ENCODE peak calls at places on chromosomes 12 and 14, in seven cellular contexts. One of them, this sample, is unnamed.

GRCh38 chr14:104893435-104894207 is 28.6 kb downstream of the CEP170B start:
- DNase-seq in SK-N-SH: no peak
- DNase-seq in HepG2: no peak
- DNase-seq in H1: no peak
- DNase-seq in K562: peak; percentile 33
- DNase-seq in GM12878: no peak
- DNase-seq in HCT116: no peak
- DNase-seq in this sample: no peak

GRCh38 chr12:96026331-96026730 is 9.1 kb downstream of the LTA4H start:
- DNase-seq in K562: no peak
- DNase-seq in HepG2: no peak
- DNase-seq in SK-N-SH: no peak
- DNase-seq in GM12878: no peak
- DNase-seq in HCT116: no peak
- DNase-seq in H1: no peak
- DNase-seq in this sample: no peak

GRCh38 chr14:93051600-93052546 is 63.9 kb downstream of the ITPK1 start:
- DNase-seq in H1: peak; percentile 67
- DNase-seq in SK-N-SH: no peak
- DNase-seq in HCT116: no peak
- DNase-seq in HepG2: no peak
- DNase-seq in K562: no peak
- DNase-seq in GM12878: no peak
- DNase-seq in this sample: no peak

GRCh38 chr14:56087824-56088571 is 30.2 kb upstream of the PELI2 start:
- DNase-seq in H1: no peak
- DNase-seq in GM12878: no peak
- DNase-seq in HCT116: no peak
- DNase-seq in K562: no peak
- DNase-seq in SK-N-SH: no peak
- DNase-seq in HepG2: no peak
- DNase-seq in this sample: no peak

GRCh38 chr14:34078117-34078743 is 127.4 kb upstream of the EGLN3 start:
- DNase-seq in HepG2: no peak
- DNase-seq in GM12878: no peak
- DNase-seq in H1: no peak
- DNase-seq in K562: peak; percentile 68
- DNase-seq in HCT116: no peak
- DNase-seq in SK-N-SH: no peak
- DNase-seq in this sample: peak; percentile 26

GRCh38 chr14:92400579-92401444 is 77.8 kb downstream of the SLC24A4 start:
- DNase-seq in SK-N-SH: no peak
- DNase-seq in HCT116: no peak
- DNase-seq in H1: no peak
- DNase-seq in GM12878: peak; percentile 82
- DNase-seq in K562: no peak
- DNase-seq in HepG2: no peak
- DNase-seq in this sample: no peak

GRCh38 chr12:47017901-47018479 is 61.4 kb upstream of the PCED1B start:
- DNase-seq in H1: no peak
- DNase-seq in HepG2: no peak
- DNase-seq in GM12878: no peak
- DNase-seq in K562: no peak
- DNase-seq in SK-N-SH: no peak
- DNase-seq in HCT116: no peak
- DNase-seq in this sample: no peak

GRCh38 chr14:84520711-84521338 is 1009.1 kb upstream of the FLRT2 start:
- DNase-seq in GM12878: no peak
- DNase-seq in HepG2: no peak
- DNase-seq in SK-N-SH: no peak
- DNase-seq in HCT116: no peak
- DNase-seq in K562: no peak
- DNase-seq in H1: no peak
- DNase-seq in this sample: peak; percentile 91

GRCh38 chr12:65911321-65911720 is 87.0 kb downstream of the HMGA2 start:
- DNase-seq in SK-N-SH: no peak
- DNase-seq in GM12878: no peak
- DNase-seq in HepG2: no peak
- DNase-seq in HCT116: no peak
- DNase-seq in K562: no peak
- DNase-seq in H1: no peak
- DNase-seq in this sample: peak; percentile 67

GRCh38 chr12:26523708-26524150 is 309.3 kb downstream of the ITPR2 start:
- DNase-seq in SK-N-SH: peak; percentile 67
- DNase-seq in HCT116: no peak
- DNase-seq in GM12878: no peak
- DNase-seq in HepG2: no peak
- DNase-seq in H1: no peak
- DNase-seq in K562: no peak
- DNase-seq in this sample: no peak

GRCh38 chr12:115456946-115457689 is 773.1 kb upstream of the TBX3 start:
- DNase-seq in H1: no peak
- DNase-seq in HCT116: peak; percentile 24
- DNase-seq in HepG2: peak; percentile 71
- DNase-seq in SK-N-SH: no peak
- DNase-seq in GM12878: no peak
- DNase-seq in K562: no peak
- DNase-seq in this sample: no peak

GRCh38 chr14:88029500-88029899 is 24.6 kb downstream of the GPR65 start:
- DNase-seq in HCT116: no peak
- DNase-seq in SK-N-SH: no peak
- DNase-seq in HepG2: no peak
- DNase-seq in GM12878: no peak
- DNase-seq in H1: no peak
- DNase-seq in K562: no peak
- DNase-seq in this sample: no peak

GRCh38 chr12:96810057-96810456 is 97.0 kb upstream of the NEDD1 start:
- DNase-seq in H1: no peak
- DNase-seq in K562: no peak
- DNase-seq in HepG2: no peak
- DNase-seq in GM12878: no peak
- DNase-seq in SK-N-SH: no peak
- DNase-seq in HCT116: no peak
- DNase-seq in this sample: peak; percentile 44

GRCh38 chr12:44616385-44616784 is 259.7 kb downstream of the NELL2 start:
- DNase-seq in H1: no peak
- DNase-seq in HepG2: no peak
- DNase-seq in HCT116: no peak
- DNase-seq in SK-N-SH: no peak
- DNase-seq in GM12878: no peak
- DNase-seq in K562: no peak
- DNase-seq in this sample: no peak

GRCh38 chr14:51020024-51020710 is 74.7 kb downstream of the TRIM9 start:
- DNase-seq in K562: no peak
- DNase-seq in H1: no peak
- DNase-seq in SK-N-SH: peak; percentile 73
- DNase-seq in HepG2: no peak
- DNase-seq in GM12878: no peak
- DNase-seq in HCT116: no peak
- DNase-seq in this sample: no peak

GRCh38 chr12:121132601-121133481 is at the start of gene P2RX7:
- DNase-seq in HepG2: no peak
- DNase-seq in SK-N-SH: peak; percentile 84
- DNase-seq in GM12878: peak; percentile 40
- DNase-seq in HCT116: peak; percentile 56
- DNase-seq in H1: peak; percentile 39
- DNase-seq in K562: no peak
- DNase-seq in this sample: peak; percentile 75

GRCh38 chr14:36863271-36863670 is 201.6 kb downstream of the PAX9 start:
- DNase-seq in SK-N-SH: no peak
- DNase-seq in K562: no peak
- DNase-seq in HepG2: no peak
- DNase-seq in HCT116: no peak
- DNase-seq in GM12878: no peak
- DNase-seq in H1: no peak
- DNase-seq in this sample: no peak

GRCh38 chr14:99065551-99065950 is 206.4 kb downstream of the BCL11B start:
- DNase-seq in H1: no peak
- DNase-seq in HCT116: no peak
- DNase-seq in SK-N-SH: no peak
- DNase-seq in HepG2: no peak
- DNase-seq in GM12878: no peak
- DNase-seq in K562: no peak
- DNase-seq in this sample: no peak

GRCh38 chr12:104566244-104566993 is 109.7 kb downstream of the CHST11 start:
- DNase-seq in K562: no peak
- DNase-seq in SK-N-SH: no peak
- DNase-seq in HCT116: no peak
- DNase-seq in GM12878: no peak
- DNase-seq in HepG2: no peak
- DNase-seq in H1: no peak
- DNase-seq in this sample: no peak

GRCh38 chr14:36975834-36976233 is 196.6 kb downstream of the SLC25A21 start:
- DNase-seq in HCT116: no peak
- DNase-seq in GM12878: no peak
- DNase-seq in H1: no peak
- DNase-seq in HepG2: peak; percentile 79
- DNase-seq in SK-N-SH: no peak
- DNase-seq in K562: no peak
- DNase-seq in this sample: no peak

GRCh38 chr14:105144666-105145380 is 23.8 kb downstream of the JAG2 start:
- DNase-seq in SK-N-SH: peak; percentile 58
- DNase-seq in GM12878: no peak
- DNase-seq in HepG2: no peak
- DNase-seq in K562: no peak
- DNase-seq in HCT116: no peak
- DNase-seq in H1: no peak
- DNase-seq in this sample: no peak

GRCh38 chr14:89465894-89466293 is 48.9 kb upstream of the FOXN3 start:
- DNase-seq in HepG2: no peak
- DNase-seq in GM12878: no peak
- DNase-seq in HCT116: no peak
- DNase-seq in K562: no peak
- DNase-seq in H1: no peak
- DNase-seq in SK-N-SH: no peak
- DNase-seq in this sample: no peak

GRCh38 chr12:62720661-62721330 is 214.2 kb downstream of the PPM1H start:
- DNase-seq in GM12878: no peak
- DNase-seq in SK-N-SH: no peak
- DNase-seq in H1: no peak
- DNase-seq in HepG2: no peak
- DNase-seq in K562: no peak
- DNase-seq in HCT116: no peak
- DNase-seq in this sample: no peak

GRCh38 chr14:28121512-28122297 is 644.9 kb upstream of the FOXG1 start:
- DNase-seq in H1: peak; percentile 17
- DNase-seq in HepG2: no peak
- DNase-seq in HCT116: no peak
- DNase-seq in K562: no peak
- DNase-seq in GM12878: no peak
- DNase-seq in SK-N-SH: no peak
- DNase-seq in this sample: no peak

DNA sequence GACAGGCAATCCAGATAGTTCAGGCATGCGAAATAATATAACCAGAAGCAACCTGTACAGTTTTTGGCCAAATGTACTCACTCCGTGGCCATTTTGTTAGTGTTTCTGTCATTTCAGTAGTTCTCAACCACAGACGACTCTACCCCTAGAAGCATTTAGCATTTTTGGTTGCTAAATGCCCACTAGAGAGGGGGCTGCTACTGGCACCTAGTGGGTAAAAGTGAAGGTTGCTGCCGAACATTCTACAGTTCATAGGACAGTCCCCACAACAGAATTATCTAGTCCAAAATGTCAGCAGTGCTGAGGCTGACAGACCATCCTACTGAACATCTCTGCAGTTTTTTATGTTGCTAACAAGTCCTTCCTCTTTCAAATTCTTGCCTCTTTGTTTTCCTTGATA is 107.4 kb downstream of the TSHR start:
- DNase-seq in GM12878: peak; percentile 1
- DNase-seq in SK-N-SH: peak; percentile 11
- DNase-seq in HepG2: peak; percentile 10
- DNase-seq in K562: peak; percentile 8
- DNase-seq in HCT116: peak; percentile 21
- DNase-seq in H1: peak; percentile 7
- DNase-seq in this sample: no peak
- TF ChIP-seq JUND in GM12878: no peak
- TF ChIP-seq JUND in SK-N-SH: no peak
- TF ChIP-seq JUND in HepG2: no peak
- TF ChIP-seq JUND in K562: no peak
- TF ChIP-seq JUND in HCT116: no peak
- TF ChIP-seq JUND in H1: no peak
- TF ChIP-seq JUND in this sample: no peak

DNA sequence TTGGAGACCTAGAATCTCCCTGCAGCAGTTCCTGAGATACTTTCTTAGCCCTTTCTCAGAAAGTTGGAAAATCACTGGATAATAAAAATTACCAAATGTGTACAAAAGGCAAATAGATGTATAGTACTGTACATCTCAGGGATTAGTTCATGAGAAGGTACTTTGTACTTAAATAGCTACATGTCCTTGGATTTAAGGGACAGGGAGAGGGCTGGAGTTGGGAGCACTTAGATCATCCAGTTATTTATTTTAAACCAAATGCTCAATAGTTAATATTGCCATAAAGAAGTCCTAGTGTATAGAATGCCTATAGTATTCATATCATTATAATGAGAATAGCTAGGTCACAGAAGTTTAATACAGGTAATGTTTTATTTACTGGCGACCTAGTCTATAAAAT is 13.4 kb downstream of the CDKN3 start:
- DNase-seq in K562: no peak
- DNase-seq in HepG2: peak; percentile 20
- DNase-seq in SK-N-SH: no peak
- DNase-seq in GM12878: no peak
- DNase-seq in HCT116: no peak
- DNase-seq in H1: no peak
- DNase-seq in this sample: no peak
- TF ChIP-seq JUND in K562: no peak
- TF ChIP-seq JUND in HepG2: no peak
- TF ChIP-seq JUND in SK-N-SH: no peak
- TF ChIP-seq JUND in GM12878: no peak
- TF ChIP-seq JUND in HCT116: no peak
- TF ChIP-seq JUND in H1: no peak
- TF ChIP-seq JUND in this sample: no peak

GRCh38 chr12:105672576-105672975 is 342.1 kb downstream of the C12orf75 start:
- DNase-seq in H1: no peak
- DNase-seq in GM12878: no peak
- DNase-seq in HepG2: no peak
- DNase-seq in SK-N-SH: peak; percentile 43
- DNase-seq in HCT116: no peak
- DNase-seq in K562: no peak
- DNase-seq in this sample: no peak
- TF ChIP-seq JUND in H1: no peak
- TF ChIP-seq JUND in GM12878: no peak
- TF ChIP-seq JUND in HepG2: no peak
- TF ChIP-seq JUND in SK-N-SH: no peak
- TF ChIP-seq JUND in HCT116: no peak
- TF ChIP-seq JUND in K562: no peak
- TF ChIP-seq JUND in this sample: no peak

DNA sequence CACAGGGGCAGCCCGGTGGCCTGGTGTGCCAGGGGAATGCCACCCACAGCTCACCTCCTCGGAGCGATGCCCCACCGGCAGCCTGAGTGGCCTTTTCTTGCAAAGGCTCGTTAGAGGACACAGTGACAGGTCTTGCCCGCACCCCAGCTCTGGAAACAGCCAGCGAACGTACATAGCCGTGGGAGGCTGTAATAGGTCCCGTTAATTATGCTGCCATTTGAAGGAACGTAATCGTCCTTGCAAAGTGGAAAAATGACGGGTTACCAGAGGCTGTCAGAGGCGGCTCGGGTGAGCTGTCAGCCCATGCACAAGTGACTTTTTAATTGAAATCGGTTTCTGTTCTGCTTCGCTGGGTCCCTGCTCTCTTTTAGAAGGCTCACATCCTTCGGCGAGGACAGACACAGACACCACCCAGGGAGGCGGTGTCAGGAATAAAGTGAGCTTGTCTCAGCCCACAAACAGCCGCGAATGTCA is 77.3 kb upstream of the RFLNA start:
- DNase-seq in HCT116: no peak
- DNase-seq in GM12878: no peak
- DNase-seq in H1: no peak
- DNase-seq in SK-N-SH: peak; percentile 31
- DNase-seq in HepG2: no peak
- DNase-seq in K562: no peak
- DNase-seq in this sample: no peak
- TF ChIP-seq JUND in HCT116: no peak
- TF ChIP-seq JUND in GM12878: no peak
- TF ChIP-seq JUND in H1: no peak
- TF ChIP-seq JUND in SK-N-SH: no peak
- TF ChIP-seq JUND in HepG2: no peak
- TF ChIP-seq JUND in K562: no peak
- TF ChIP-seq JUND in this sample: no peak